ENCODE peak calls at places on chromosome 22, in five cellular contexts. U is T-helper 2 cell, Z is anterior cingulate cortex, R is fibroblast of lung, L is ELR. C is an unnamed sample.

GRCh38 chr22:46563381-46564083 is 26.1 kb upstream of the CELSR1 start:
- DNase-seq in R (peak), L (peak), Z (no peak), U (peak), C (peak)

GRCh38 chr22:45503816-45504702 is 1.4 kb downstream of the FBLN1 start:
- DNase-seq in L (peak), U (no peak), Z (no peak), R (peak), C (no peak)

GRCh38 chr22:32720924-32721323 is 80.6 kb upstream of the TIMP3 start:
- DNase-seq in L (no peak), R (peak), U (no peak), Z (no peak), C (no peak)

GRCh38 chr22:26430600-26430999 is 1.5 kb downstream of the ASPHD2 start:
- DNase-seq in Z (no peak), R (no peak), L (no peak), U (peak), C (no peak)

GRCh38 chr22:30295576-30295975 is 6.3 kb upstream of the CASTOR1 start:
- DNase-seq in L (no peak), U (no peak), R (no peak), Z (no peak), C (no peak)

GRCh38 chr22:44274918-44275665 is 37.7 kb downstream of the SHISAL1 start:
- DNase-seq in R (no peak), U (no peak), Z (no peak), L (no peak), C (no peak)

GRCh38 chr22:24432059-24432853 is 4.9 kb downstream of the ADORA2A start:
- DNase-seq in Z (peak), U (no peak), R (peak), L (peak), C (no peak)

GRCh38 chr22:26529345-26529744 is 17.1 kb upstream of the TFIP11 start:
- DNase-seq in U (no peak), Z (no peak), R (peak), L (no peak), C (no peak)

GRCh38 chr22:40436460-40437431 is 66.4 kb downstream of the SGSM3 start:
- DNase-seq in R (peak), Z (no peak), U (peak), L (peak), C (no peak)

GRCh38 chr22:48827904-48828555 is 999.6 kb downstream of the BRD1 start:
- DNase-seq in R (no peak), L (no peak), Z (no peak), U (no peak), C (no peak)

GRCh38 chr22:26709617-26710390 is 52.4 kb downstream of the MIAT start:
- DNase-seq in R (peak), L (peak), Z (no peak), U (no peak), C (no peak)

GRCh38 chr22:16838073-16838472 is 12.9 kb upstream of the XKR3 start:
- DNase-seq in L (no peak), Z (no peak), R (no peak), U (no peak), C (no peak)

GRCh38 chr22:37514526-37515051 is 4.6 kb downstream of the CARD10 start:
- DNase-seq in R (no peak), Z (no peak), L (no peak), U (no peak), C (no peak)

GRCh38 chr22:46833228-46833627 is 70.8 kb downstream of the TBC1D22A start:
- DNase-seq in Z (no peak), L (peak), R (no peak), U (no peak), C (no peak)

GRCh38 chr22:44259366-44260215 is 53.2 kb downstream of the SHISAL1 start:
- DNase-seq in U (no peak), Z (no peak), L (no peak), R (no peak), C (no peak)

GRCh38 chr22:24442352-24442744 is 14.9 kb downstream of the ADORA2A start:
- DNase-seq in Z (no peak), U (no peak), L (no peak), R (no peak), C (no peak)

GRCh38 chr22:39277135-39277607 is 32.4 kb upstream of the PDGFB start:
- DNase-seq in L (peak), R (peak), U (no peak), Z (no peak), C (no peak)

GRCh38 chr22:31881867-31882266 is 62.5 kb upstream of the YWHAH start:
- DNase-seq in U (no peak), L (no peak), R (no peak), Z (no peak), C (no peak)

C was measured in activated CD4-positive, CD25-positive, alpha-beta regulatory T cell.